ENCODE peak calls at places on chromosomes 4 and X, in eight cellular contexts. V is pancreas; R is A549; W is gastroesophageal sphincter; I is heart left ventricle; N is naive thymus-derived CD4-positive, alpha-beta T cell; Z is activated naive CD8-positive, alpha-beta T cell treated with anti-CD3 and anti-CD28 coated beads, Interleukin-2, amount 10 ng/mL, durations not matched to agents 7 days and 5 days; F is activated B cell treated with CpG ODN at 0.5 μM for 24 hours. Y is an unnamed sample.

GRCh38 chr4:146059865-146060264 is 115.7 kb upstream of the LSM6 start:
- ATAC-seq in V (no peak), R (no peak), W (no peak), I (no peak), N (peak; percentile 75), Z (no peak), F (peak; percentile 91), Y (peak; percentile 96)

GRCh38 chr4:37754410-37755185 is 68.4 kb upstream of the RELL1 start:
- ATAC-seq in V (no peak), R (no peak), W (no peak), I (peak; percentile 21), N (peak; percentile 71), Z (no peak), F (peak; percentile 35), Y (no peak)

GRCh38 chr4:148116971-148117370 is 325.2 kb downstream of the NR3C2 start:
- ATAC-seq in V (no peak), R (no peak), W (no peak), I (no peak), N (no peak), Z (no peak), F (no peak), Y (no peak)

GRCh38 chrX:145803508-145803907 is 14.1 kb upstream of the SLITRK2 start:
- ATAC-seq in V (no peak), R (no peak), W (no peak), I (no peak), N (no peak), Z (no peak), F (no peak), Y (no peak)

GRCh38 chr4:71074452-71075299 is 81.2 kb downstream of the DCK start:
- ATAC-seq in V (peak; percentile 91), R (peak; percentile 38), W (no peak), I (peak; percentile 94), N (no peak), Z (no peak), F (no peak), Y (no peak)

GRCh38 chrX:153845842-153846241 is 15.5 kb upstream of the PDZD4 start:
- ATAC-seq in V (no peak), R (no peak), W (no peak), I (no peak), N (no peak), Z (no peak), F (no peak), Y (no peak)

GRCh38 chr4:13659341-13660070 is 32.0 kb upstream of the BOD1L1 start:
- ATAC-seq in V (peak; percentile 5), R (no peak), W (peak; percentile 16), I (no peak), N (no peak), Z (no peak), F (no peak), Y (no peak)

GRCh38 chrX:153674219-153674851 is 722 bp upstream of the PNCK start:
- ATAC-seq in V (no peak), R (no peak), W (no peak), I (no peak), N (no peak), Z (no peak), F (no peak), Y (no peak)

GRCh38 chrX:13068651-13069050 is 24.2 kb upstream of the FAM9C start:
- ATAC-seq in V (no peak), R (no peak), W (no peak), I (no peak), N (no peak), Z (no peak), F (no peak), Y (no peak)

GRCh38 chr4:53147711-53148110 is 218.2 kb downstream of the SCFD2 start:
- ATAC-seq in V (no peak), R (no peak), W (no peak), I (no peak), N (no peak), Z (no peak), F (no peak), Y (no peak)

GRCh38 chr4:83112239-83112638 is 2.3 kb downstream of the PLAC8 start:
- ATAC-seq in V (no peak), R (no peak), W (no peak), I (no peak), N (no peak), Z (peak; percentile 2), F (peak; percentile 23), Y (peak; percentile 44)

GRCh38 chr4:153275380-153276276 is 68.9 kb upstream of the MND1 start:
- ATAC-seq in V (peak; percentile 17), R (no peak), W (no peak), I (no peak), N (no peak), Z (no peak), F (no peak), Y (no peak)

GRCh38 chrX:10619311-10620015 is 922 bp downstream of the MID1 start:
- ATAC-seq in V (peak; percentile 8), R (peak; percentile 11), W (peak; percentile 25), I (peak; percentile 30), N (no peak), Z (no peak), F (peak; percentile 14), Y (no peak)

GRCh38 chr4:93810340-93810992 is 18.1 kb upstream of the ATOH1 start:
- ATAC-seq in V (peak; percentile 44), R (no peak), W (no peak), I (peak; percentile 60), N (no peak), Z (no peak), F (no peak), Y (no peak)

GRCh38 chrX:139691493-139691842 is 16.5 kb downstream of the MCF2 start:
- ATAC-seq in V (peak; percentile 49), R (peak; percentile 70), W (no peak), I (peak; percentile 39), N (no peak), Z (no peak), F (no peak), Y (no peak)